ENCODE peak calls at places on chromosomes 7 and 10, in five cellular contexts. D, K, J, E and A are unnamed samples.

GRCh38 chr10:36462194-36462593 is 663.2 kb upstream of the ANKRD30A start:
- DNase-seq in D (no peak), K (no peak), J (no peak), E (no peak), A (no peak)

GRCh38 chr7:1852781-1853618 is 182.9 kb downstream of the ELFN1 start:
- DNase-seq in D (no peak), K (no peak), J (peak; percentile 9), E (no peak), A (no peak)

GRCh38 chr7:17279081-17279480 is 19.4 kb upstream of the AHR start:
- DNase-seq in D (no peak), K (no peak), J (no peak), E (no peak), A (no peak)

GRCh38 chr10:98259606-98260319 is 8.2 kb downstream of the LOXL4 start:
- DNase-seq in D (no peak), K (no peak), J (no peak), E (no peak), A (no peak)

GRCh38 chr10:113666682-113667252 is 2.9 kb upstream of the NRAP start:
- DNase-seq in D (no peak), K (no peak), J (no peak), E (no peak), A (no peak)

GRCh38 chr10:131450220-131450765 is 138.8 kb upstream of the TCERG1L start:
- DNase-seq in D (no peak), K (no peak), J (no peak), E (no peak), A (no peak)

GRCh38 chr7:91089382-91089963 is 174.8 kb upstream of the FZD1 start:
- DNase-seq in D (peak; percentile 20), K (peak; percentile 25), J (no peak), E (peak; percentile 47), A (no peak)

GRCh38 chr7:23680417-23681405 is 712 bp downstream of the FAM221A start:
- DNase-seq in D (no peak), K (no peak), J (peak; percentile 86), E (peak; percentile 84), A (no peak)

GRCh38 chr10:349081-349480 is 213.8 kb downstream of the ZMYND11 start:
- DNase-seq in D (no peak), K (no peak), J (no peak), E (no peak), A (no peak)

GRCh38 chr10:31721166-31721565 is 207.5 kb downstream of the ARHGAP12 start:
- DNase-seq in D (no peak), K (no peak), J (no peak), E (no peak), A (no peak)

GRCh38 chr7:37432240-37432917 is 16.3 kb downstream of the ELMO1 start:
- DNase-seq in D (no peak), K (no peak), J (no peak), E (no peak), A (no peak)

GRCh38 chr7:110539216-110539615 is 551.7 kb upstream of the LRRN3 start:
- DNase-seq in D (no peak), K (no peak), J (no peak), E (peak; percentile 0), A (no peak)

GRCh38 chr10:20714979-20715378 is 182.1 kb downstream of the NEBL start:
- DNase-seq in D (no peak), K (no peak), J (no peak), E (no peak), A (no peak)

GRCh38 chr10:122852261-122852660 is 6.6 kb upstream of the CUZD1 start:
- DNase-seq in D (no peak), K (no peak), J (no peak), E (no peak), A (no peak)